ENCODE peak calls at places on chromosomes 5 and 9, in seven cellular contexts. C is HepG2, A is GM23248, X is neural progenitor cell, E is GM23338, P is IMR-90, J is astrocyte. H is an unnamed sample.

GRCh38 chr5:66174338-66174737 is 30.2 kb downstream of the SREK1 start:
- DNase-seq in C (peak; percentile 3), A (peak; percentile 59), X (no peak), E (peak; percentile 28), P (peak; percentile 47), J (no peak), H (no peak)

GRCh38 chr5:119033135-119033534 is 37.8 kb upstream of the DMXL1 start:
- DNase-seq in C (no peak), A (no peak), X (no peak), E (no peak), P (no peak), J (no peak), H (no peak)

GRCh38 chr9:14037331-14037730 is 276.6 kb downstream of the NFIB start:
- DNase-seq in C (no peak), A (no peak), X (no peak), E (no peak), P (no peak), J (no peak), H (no peak)

GRCh38 chr9:34332370-34332964 is 3.1 kb downstream of the NUDT2 start:
- DNase-seq in C (peak; percentile 60), A (peak; percentile 61), X (peak; percentile 58), E (peak; percentile 60), P (peak; percentile 55), J (peak; percentile 24), H (no peak)

GRCh38 chr5:144581044-144581443 is 410.4 kb downstream of the KCTD16 start:
- DNase-seq in C (no peak), A (no peak), X (no peak), E (no peak), P (peak; percentile 1), J (no peak), H (no peak)

GRCh38 chr9:134026561-134026960 is 1.3 kb downstream of the BRD3OS start:
- DNase-seq in C (no peak), A (no peak), X (peak; percentile 46), E (no peak), P (no peak), J (no peak), H (no peak)

GRCh38 chr9:111236337-111236736 is 93.7 kb downstream of the OR2K2 start:
- DNase-seq in C (no peak), A (no peak), X (no peak), E (no peak), P (peak; percentile 37), J (no peak), H (no peak)

GRCh38 chr5:175195698-175196656 is 248.0 kb downstream of the DRD1 start:
- DNase-seq in C (peak; percentile 78), A (peak; percentile 7), X (peak; percentile 36), E (peak; percentile 49), P (peak; percentile 35), J (peak; percentile 31), H (no peak)

GRCh38 chr9:88997646-88998045 is 6.4 kb downstream of the S1PR3 start:
- DNase-seq in C (no peak), A (no peak), X (no peak), E (no peak), P (no peak), J (no peak), H (no peak)

GRCh38 chr5:138109463-138110265 is 25.8 kb downstream of the WNT8A start:
- DNase-seq in C (no peak), A (peak; percentile 51), X (no peak), E (no peak), P (peak; percentile 2), J (peak; percentile 46), H (no peak)

GRCh38 chr5:168795943-168796342 is 216.8 kb upstream of the PANK3 start:
- DNase-seq in C (no peak), A (no peak), X (no peak), E (no peak), P (no peak), J (no peak), H (no peak)

GRCh38 chr9:128903871-128904371 is 16.9 kb upstream of the PHYHD1 start:
- DNase-seq in C (no peak), A (peak; percentile 39), X (no peak), E (no peak), P (peak; percentile 40), J (no peak), H (peak; percentile 52)

GRCh38 chr9:22415941-22416691 is 30.5 kb upstream of the DMRTA1 start:
- DNase-seq in C (no peak), A (no peak), X (no peak), E (no peak), P (no peak), J (no peak), H (no peak)

GRCh38 chr9:90458485-90458884 is 184.1 kb downstream of the DIRAS2 start:
- DNase-seq in C (peak; percentile 78), A (no peak), X (peak; percentile 27), E (peak; percentile 53), P (no peak), J (no peak), H (peak; percentile 24)

GRCh38 chr5:178435321-178436238 is 154.6 kb downstream of the COL23A1 start:
- DNase-seq in C (no peak), A (no peak), X (no peak), E (no peak), P (no peak), J (no peak), H (no peak)

GRCh38 chr9:103816146-103816545 is 278.0 kb upstream of the SMC2 start:
- DNase-seq in C (no peak), A (no peak), X (no peak), E (no peak), P (no peak), J (no peak), H (no peak)

GRCh38 chr5:125409496-125410351 is 663.3 kb upstream of the ZNF608 start:
- DNase-seq in C (no peak), A (peak; percentile 6), X (peak; percentile 92), E (no peak), P (peak; percentile 7), J (peak; percentile 63), H (no peak)

GRCh38 chr5:39656600-39656999 is 231.8 kb upstream of the DAB2 start:
- DNase-seq in C (no peak), A (no peak), X (no peak), E (no peak), P (no peak), J (no peak), H (no peak)

GRCh38 chr9:126435105-126435504 is 108.5 kb downstream of the MVB12B start:
- DNase-seq in C (no peak), A (no peak), X (no peak), E (no peak), P (no peak), J (no peak), H (no peak)

GRCh38 chr5:143131983-143132382 is 271.5 kb downstream of the NR3C1 start:
- DNase-seq in C (no peak), A (no peak), X (no peak), E (no peak), P (no peak), J (no peak), H (no peak)

DNA sequence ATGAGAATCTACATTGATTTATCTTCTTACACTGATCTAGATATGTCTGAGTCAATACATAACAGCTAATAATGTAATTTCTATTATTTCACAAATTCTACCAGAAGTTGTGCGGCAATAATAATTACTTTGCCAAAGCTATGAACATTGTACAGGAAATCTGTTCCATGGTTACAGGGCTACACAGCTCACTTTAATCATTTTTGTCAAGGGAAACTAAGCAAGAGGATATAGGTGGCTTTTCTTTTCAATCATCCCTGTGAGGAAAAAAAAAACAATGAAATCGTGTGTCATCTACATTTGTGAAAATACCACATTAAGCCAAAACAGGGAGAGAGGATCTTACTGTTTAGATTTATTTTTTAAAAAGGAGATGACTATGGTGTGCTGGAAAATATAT is 717.4 kb downstream of the NR2F1-AS1 start:
- DNase-seq in C (no peak), A (no peak), X (no peak), E (no peak), P (no peak), J (no peak), H (no peak)
- H2AFZ ChIP-seq in C (no peak overlapping the region), A (no peak overlapping the region), X (no peak overlapping the region), E (no peak overlapping the region), P (no peak overlapping the region), J (no peak overlapping the region), H (no peak overlapping the region)

DNA sequence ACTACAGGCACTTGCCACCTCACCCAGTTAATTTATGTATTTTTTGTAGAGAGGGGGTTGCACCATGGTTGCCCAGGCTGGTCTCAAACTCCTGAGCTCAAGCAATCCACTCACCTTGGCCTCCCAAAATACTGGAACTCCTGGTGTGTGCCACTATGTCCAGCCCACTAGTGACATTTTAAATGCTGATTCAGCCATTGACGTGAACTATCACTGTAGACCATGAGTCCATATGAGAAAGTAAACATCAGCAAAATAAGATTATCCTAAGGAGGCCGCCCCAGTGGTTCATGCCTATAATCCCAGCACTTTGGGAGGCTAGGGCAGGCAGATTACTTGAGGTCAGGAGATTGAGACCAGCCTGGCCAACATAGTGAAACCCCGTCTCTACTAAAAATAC is 488.1 kb upstream of the EDIL3 start:
- DNase-seq in C (no peak), A (no peak), X (no peak), E (no peak), P (no peak), J (no peak), H (no peak)
- H2AFZ ChIP-seq in C (no peak overlapping the region), A (no peak overlapping the region), X (no peak overlapping the region), E (no peak overlapping the region), P (no peak overlapping the region), J (no peak overlapping the region), H (no peak overlapping the region)

DNA sequence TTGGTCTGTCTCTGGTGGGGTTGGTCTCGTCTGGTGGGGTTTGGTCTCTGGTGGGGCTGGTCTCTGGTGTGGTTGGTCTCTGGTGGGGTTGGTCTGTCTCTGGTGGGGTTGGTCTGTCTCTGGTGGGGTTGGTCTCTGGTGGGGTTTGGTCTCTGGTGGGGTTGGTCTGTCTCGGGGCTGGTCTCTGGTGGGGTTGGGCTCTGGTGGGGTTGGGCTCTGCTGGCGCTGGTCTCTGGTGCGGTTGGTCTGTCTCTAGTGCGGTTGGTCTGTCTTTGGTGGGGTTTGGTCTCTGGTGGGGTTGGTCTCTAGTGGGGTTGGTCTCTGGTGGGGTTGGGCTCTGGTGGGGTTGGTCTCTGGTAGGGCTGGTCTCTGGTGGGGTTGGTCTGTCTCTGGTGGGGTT is 16.3 kb upstream of the CD74 start:
- DNase-seq in C (no peak), A (no peak), X (no peak), E (no peak), P (no peak), J (no peak), H (no peak)
- H2AFZ ChIP-seq in C (no peak overlapping the region), A (no peak overlapping the region), X (no peak overlapping the region), E (no peak overlapping the region), P (no peak overlapping the region), J (no peak overlapping the region), H (no peak overlapping the region)

GRCh38 chr9:99069075-99069474 is 35.8 kb upstream of the TGFBR1 start:
- DNase-seq in C (no peak), A (no peak), X (no peak), E (no peak), P (no peak), J (no peak), H (no peak)
- H2AFZ ChIP-seq in C (no peak overlapping the region), A (no peak overlapping the region), X (no peak overlapping the region), E (peak overlapping the region; percentile 63), P (no peak overlapping the region), J (no peak overlapping the region), H (no peak overlapping the region)

DNA sequence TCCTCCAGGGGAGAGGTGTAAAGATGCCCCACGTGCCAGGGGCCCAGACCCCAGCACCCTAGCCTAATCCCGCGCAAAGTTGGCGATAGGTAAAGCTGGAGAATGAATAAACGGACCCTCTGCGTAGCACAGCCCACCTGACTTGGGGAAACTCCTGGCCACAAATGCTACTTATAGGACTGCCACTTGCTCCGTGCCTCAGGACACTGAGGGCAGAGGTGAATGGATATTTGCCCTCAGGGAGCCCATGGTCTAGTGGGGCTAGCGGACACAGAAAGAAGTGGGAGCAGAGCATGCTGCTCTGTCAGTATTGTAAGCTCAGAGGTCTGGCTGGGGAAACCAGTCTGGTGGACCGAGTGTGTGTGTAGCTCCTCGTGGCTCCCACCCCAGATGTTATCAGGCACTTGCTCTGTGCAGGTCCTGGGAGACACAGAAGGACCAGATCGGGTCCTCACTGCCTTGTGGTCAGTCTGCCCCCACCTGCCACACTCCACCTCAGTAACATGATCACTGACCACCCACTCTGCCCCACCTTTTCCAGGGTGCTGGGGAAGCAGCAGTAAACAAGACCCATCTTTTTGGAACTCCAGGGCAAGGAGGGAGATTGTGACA is 841 bp downstream of the GRK6 start:
- DNase-seq in C (no peak), A (peak; percentile 44), X (peak; percentile 30), E (no peak), P (no peak), J (no peak), H (no peak)
- H2AFZ ChIP-seq in C (no peak overlapping the region), A (peak overlapping the region; percentile 53), X (no peak overlapping the region), E (peak overlapping the region; percentile 47), P (peak overlapping the region; percentile 85), J (no peak overlapping the region), H (peak overlapping the region; percentile 81)

H was measured in PC-9.